ENCODE peak calls at places on chromosomes 2 and 18, in six cellular contexts. G is upper lobe of right lung, D is A549, P is AG09309, S is tibial artery, Z is B cell. Q is an unnamed sample.
A peak's percentile ranks its signal among the peaks of the same experiment; 100 is the strongest.

GRCh38 chr18:10232062-10232461 is 222.4 kb upstream of the APCDD1 start:
- DNase-seq in Z (no peak), D (no peak), G (no peak), S (no peak), P (no peak), Q (no peak)

GRCh38 chr2:95005726-95006125 is 19.8 kb upstream of the MAL start:
- DNase-seq in S (no peak), D (no peak), Z (no peak), G (peak; percentile 52), P (no peak), Q (no peak)

GRCh38 chr2:132950986-132951385 is 281.0 kb upstream of the LYPD1 start:
- DNase-seq in D (no peak), G (no peak), S (no peak), Z (no peak), P (no peak), Q (no peak)

GRCh38 chr2:9423922-9424272 is 443 bp downstream of the CPSF3 start:
- DNase-seq in D (peak; percentile 21), S (no peak), P (no peak), G (no peak), Z (no peak), Q (no peak)

GRCh38 chr2:58796239-58796638 is 555.1 kb upstream of the FANCL start:
- DNase-seq in S (no peak), P (no peak), Z (no peak), G (no peak), D (no peak), Q (no peak)

GRCh38 chr2:144165599-144166250 is 354.2 kb downstream of the ZEB2 start:
- DNase-seq in Z (no peak), S (no peak), D (no peak), G (no peak), P (no peak), Q (no peak)

GRCh38 chr18:49052891-49053644 is 102.3 kb upstream of the SMAD7 start:
- DNase-seq in S (no peak), P (peak; percentile 94), D (no peak), G (no peak), Z (peak; percentile 53), Q (no peak)

GRCh38 chr2:28626891-28627421 is 124.7 kb upstream of the PPP1CB start:
- DNase-seq in S (peak; percentile 84), Z (no peak), D (no peak), P (no peak), G (peak; percentile 46), Q (no peak)

GRCh38 chr2:96241901-96242611 is 23.7 kb downstream of the TMEM127 start:
- DNase-seq in G (no peak), S (peak; percentile 47), P (peak; percentile 86), Z (peak; percentile 64), D (no peak), Q (no peak)

GRCh38 chr2:68721482-68722071 is 13.0 kb upstream of the ARHGAP25 start:
- DNase-seq in D (no peak), P (no peak), Z (peak; percentile 70), S (no peak), G (no peak), Q (no peak)

GRCh38 chr18:23646282-23646681 is 16.4 kb downstream of the ANKRD29 start:
- DNase-seq in D (no peak), P (no peak), S (no peak), Z (no peak), G (no peak), Q (no peak)

GRCh38 chr2:133240505-133241230 is 327.6 kb downstream of the NCKAP5 start:
- DNase-seq in D (no peak), P (no peak), Z (no peak), S (no peak), G (no peak), Q (no peak)

GRCh38 chr2:141392517-141393213 is 738.2 kb downstream of the LRP1B start:
- DNase-seq in D (peak; percentile 76), Z (no peak), P (peak; percentile 24), S (no peak), G (no peak), Q (no peak)

GRCh38 chr18:43751203-43751602 is 473.9 kb upstream of the SYT4 start:
- DNase-seq in D (no peak), Z (no peak), G (no peak), S (no peak), P (no peak), Q (no peak)

GRCh38 chr2:45732436-45732835 is 81.0 kb downstream of the PRKCE start:
- DNase-seq in S (no peak), G (no peak), P (no peak), Z (no peak), D (no peak), Q (no peak)

GRCh38 chr2:17821535-17822451 is 5.5 kb downstream of the MSGN1 start:
- DNase-seq in G (no peak), P (no peak), Z (no peak), D (no peak), S (no peak), Q (no peak)

GRCh38 chr2:73985318-73986084 is 791 bp downstream of the TET3 start:
- DNase-seq in Z (peak; percentile 90), S (peak; percentile 54), P (no peak), G (peak; percentile 75), D (peak; percentile 36), Q (no peak)

GRCh38 chr18:34342960-34343359 is 118.2 kb upstream of the NOL4 start:
- DNase-seq in D (no peak), S (no peak), P (no peak), Z (no peak), G (no peak), Q (no peak)

GRCh38 chr18:63520053-63520452 is 22.1 kb upstream of the SERPINB12 start:
- DNase-seq in S (no peak), P (no peak), D (no peak), G (no peak), Z (no peak), Q (no peak)

GRCh38 chr18:69528439-69528838 is 127.8 kb downstream of the DOK6 start:
- DNase-seq in D (no peak), G (no peak), P (no peak), Z (no peak), S (no peak), Q (no peak)

GRCh38 chr18:43485565-43485964 is 208.3 kb upstream of the SYT4 start:
- DNase-seq in G (no peak), P (no peak), D (no peak), S (no peak), Z (no peak), Q (no peak)

GRCh38 chr2:12034303-12034861 is 287.9 kb downstream of the LPIN1 start:
- DNase-seq in Z (no peak), S (no peak), P (no peak), D (no peak), G (no peak), Q (no peak)

GRCh38 chr2:12033494-12033893 is 287.1 kb downstream of the LPIN1 start:
- DNase-seq in S (no peak), Z (no peak), D (no peak), G (no peak), P (no peak), Q (no peak)

GRCh38 chr2:12032975-12033374 is 286.5 kb downstream of the LPIN1 start:
- DNase-seq in S (no peak), D (no peak), P (no peak), G (no peak), Z (no peak), Q (no peak)

GRCh38 chr2:12031871-12032270 is 285.4 kb downstream of the LPIN1 start:
- DNase-seq in Z (peak; percentile 53), G (no peak), D (no peak), S (no peak), P (no peak), Q (no peak)

GRCh38 chr2:12032421-12032820 is 286.0 kb downstream of the LPIN1 start:
- DNase-seq in Z (peak; percentile 74), G (no peak), S (no peak), P (no peak), D (no peak), Q (no peak)
- TF ChIP-seq CTCF in Z (peak; percentile 39), G (no peak), S (no peak), P (no peak), D (no peak), Q (no peak)

GRCh38 chr2:195779491-195779890 is 122.5 kb downstream of the SLC39A10 start:
- DNase-seq in S (no peak), G (no peak), P (no peak), D (peak; percentile 46), Z (no peak), Q (no peak)
- TF ChIP-seq CTCF in S (no peak), G (no peak), P (no peak), D (no peak), Z (no peak), Q (no peak)

DNA sequence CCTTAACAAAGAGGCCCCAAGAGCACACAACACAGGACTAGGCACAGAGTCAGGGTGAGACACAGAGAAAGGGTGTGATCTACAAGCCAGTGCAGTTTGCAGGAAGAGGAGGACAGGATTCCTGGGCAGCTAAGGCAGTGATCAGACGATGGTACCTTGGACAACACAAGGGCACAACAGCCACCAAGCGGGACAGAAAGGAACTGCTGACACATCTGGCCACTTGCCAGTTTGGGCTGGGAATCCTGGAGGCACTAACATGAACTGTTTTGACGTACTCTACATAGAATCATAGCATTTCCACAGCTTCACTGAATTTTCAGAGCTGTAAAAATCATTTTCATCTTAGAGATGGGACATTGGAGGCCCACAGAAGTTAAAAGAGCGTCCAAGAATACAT is 221.5 kb upstream of the SLC35G4 start:
- DNase-seq in P (no peak), Z (no peak), S (peak; percentile 72), G (no peak), D (peak; percentile 73), Q (peak; percentile 32)
- TF ChIP-seq CTCF in P (peak; percentile 19), Z (no peak), S (peak; percentile 54), G (peak; percentile 22), D (no peak), Q (no peak)

GRCh38 chr2:169395821-169396374 is 33.6 kb upstream of the LRP2 start:
- DNase-seq in D (no peak), S (no peak), P (no peak), Z (no peak), G (no peak), Q (no peak)

GRCh38 chr2:169393068-169393590 is 30.8 kb upstream of the LRP2 start:
- DNase-seq in Z (no peak), G (no peak), S (no peak), P (no peak), D (no peak), Q (no peak)

DNA sequence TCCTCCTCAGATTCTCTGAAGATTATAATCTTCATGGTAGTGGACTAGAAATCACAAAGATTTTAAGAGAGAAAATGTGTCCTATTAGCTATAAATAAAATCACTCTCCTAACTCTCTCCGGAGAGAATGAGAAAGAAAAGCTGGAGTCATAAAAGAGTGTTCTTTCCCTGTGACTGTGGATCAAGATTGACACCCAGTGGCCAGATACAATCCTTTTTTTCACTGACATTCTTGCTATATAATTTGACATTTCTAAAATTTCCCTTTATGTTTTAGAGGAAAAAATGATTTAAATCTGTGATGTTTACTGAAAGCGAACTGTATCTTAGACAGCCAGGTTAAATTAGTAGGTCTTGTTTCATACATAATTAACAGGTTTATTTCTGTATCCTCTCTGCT is 35.4 kb upstream of the LRP2 start:
- DNase-seq in S (no peak), P (no peak), Z (no peak), D (peak; percentile 5), G (no peak), Q (no peak)
- TF ChIP-seq CTCF in S (no peak), P (peak; percentile 7), Z (no peak), D (peak; percentile 25), G (peak; percentile 39), Q (no peak)

Q was measured in omental fat pad.